ENCODE peak calls at places on chromosomes 11 and 22, in six cellular contexts. D is astrocyte of the hippocampus; W is stimulated activated CD4-positive, alpha-beta T cell treated with anti-CD3 and anti-CD28 coated beads, Interleukin-15, amount 100 ng/mL, for 24 hours; N is effector memory CD8-positive, alpha-beta T cell; R is skeletal muscle cell; X is left ventricle myocardium inferior. B is an unnamed sample.

GRCh38 chr11:56841210-56841810 is 92.8 kb upstream of the OR9G4 start:
- DNase-seq in D (peak), W (peak), X (no peak), N (no peak), R (peak), B (no peak)

GRCh38 chr22:36497910-36498669 is 8.8 kb downstream of the FOXRED2 start:
- DNase-seq in N (no peak), D (no peak), R (no peak), X (no peak), W (no peak), B (no peak)

GRCh38 chr11:60912223-60912850 is 1.6 kb upstream of the TMEM109 start:
- DNase-seq in D (no peak), W (no peak), X (no peak), N (peak), R (no peak), B (peak)

GRCh38 chr22:21951931-21952465 is 650 bp downstream of the PPM1F start:
- DNase-seq in R (no peak), X (peak), D (peak), N (peak), W (peak), B (no peak)

GRCh38 chr22:20021196-20022181 is 579 bp downstream of the TANGO2 start:
- DNase-seq in W (peak), N (no peak), R (no peak), D (peak), X (peak), B (no peak)

GRCh38 chr11:16924826-16925494 is 89.3 kb downstream of the PLEKHA7 start:
- DNase-seq in D (peak), W (no peak), R (no peak), N (no peak), X (peak), B (no peak)

GRCh38 chr11:97364047-97364446 is 974.2 kb downstream of the JRKL start:
- DNase-seq in N (no peak), W (no peak), D (peak), X (no peak), R (peak), B (no peak)

GRCh38 chr22:49290286-49290685 is 537.4 kb downstream of the BRD1 start:
- DNase-seq in R (no peak), X (no peak), W (no peak), D (no peak), N (no peak), B (no peak)

GRCh38 chr11:118827118-118827517 is 36.2 kb upstream of the DDX6 start:
- DNase-seq in X (no peak), W (no peak), R (no peak), N (no peak), D (no peak), B (no peak)

GRCh38 chr22:25702046-25702445 is 39.9 kb upstream of the MYO18B start:
- DNase-seq in R (no peak), W (no peak), X (no peak), D (peak), N (no peak), B (no peak)

GRCh38 chr11:126720539-126721235 is 279.9 kb downstream of the KIRREL3 start:
- DNase-seq in D (peak), X (no peak), R (no peak), N (no peak), W (no peak), B (no peak)

GRCh38 chr22:40323681-40324083 is 22.6 kb upstream of the ADSL start:
- DNase-seq in W (peak), N (no peak), X (no peak), R (no peak), D (no peak), B (peak)

GRCh38 chr11:115965754-115966504 is 461.7 kb upstream of the CADM1 start:
- DNase-seq in N (no peak), W (no peak), D (peak), R (no peak), X (no peak), B (no peak)

GRCh38 chr11:79423736-79424135 is 17.1 kb downstream of the TENM4 start:
- DNase-seq in N (no peak), W (no peak), R (no peak), X (no peak), D (no peak), B (no peak)

GRCh38 chr11:99686838-99687237 is 666.1 kb downstream of the CNTN5 start:
- DNase-seq in W (no peak), D (no peak), X (no peak), N (no peak), R (no peak), B (no peak)

GRCh38 chr11:44270403-44271192 is 39.3 kb downstream of the ALX4 start:
- DNase-seq in R (no peak), X (no peak), D (no peak), W (no peak), N (no peak), B (no peak)

GRCh38 chr11:47950396-47950795 is 30.0 kb upstream of the PTPRJ start:
- DNase-seq in D (peak), N (peak), R (no peak), W (peak), X (no peak), B (peak)

GRCh38 chr11:46914363-46914762 is 4.0 kb downstream of the LRP4 start:
- DNase-seq in W (no peak), D (peak), N (no peak), X (peak), R (peak), B (no peak)

GRCh38 chr11:103842795-103843194 is 193.6 kb upstream of the DDI1 start:
- DNase-seq in N (no peak), R (peak), W (no peak), X (no peak), D (no peak), B (no peak)

GRCh38 chr11:29293825-29294224 is 723.0 kb downstream of the KCNA4 start:
- DNase-seq in D (peak), N (no peak), X (no peak), R (peak), W (no peak), B (no peak)

GRCh38 chr11:65471410-65471762 is 27.5 kb upstream of the MALAT1 start:
- DNase-seq in D (peak), N (no peak), W (peak), R (no peak), X (peak), B (no peak)

GRCh38 chr11:3982431-3982830 is 112.2 kb upstream of the RRM1 start:
- DNase-seq in D (no peak), W (no peak), X (no peak), R (no peak), N (no peak), B (no peak)

GRCh38 chr22:17817079-17817478 is 42.8 kb upstream of the BID start:
- DNase-seq in R (no peak), D (no peak), N (no peak), X (no peak), W (no peak), B (no peak)

GRCh38 chr11:72222907-72223614 is 1.5 kb upstream of the INPPL1 start:
- DNase-seq in D (peak), R (peak), X (peak), W (peak), N (peak), B (peak)

GRCh38 chr22:35480627-35481565 is 59.7 kb upstream of the RASD2 start:
- DNase-seq in D (no peak), N (no peak), W (no peak), R (no peak), X (no peak), B (no peak)

GRCh38 chr11:1199689-1200610 is 22.9 kb upstream of the MUC5B start:
- DNase-seq in N (no peak), R (no peak), D (no peak), X (peak), W (peak), B (no peak)

GRCh38 chr11:108142304-108142703 is 20.9 kb downstream of the ACAT1 start:
- DNase-seq in D (no peak), R (no peak), N (no peak), W (no peak), X (no peak), B (no peak)

GRCh38 chr11:100789500-100789899 is 102.4 kb downstream of the ARHGAP42 start:
- DNase-seq in N (no peak), D (no peak), R (no peak), W (no peak), X (peak), B (no peak)

GRCh38 chr22:17570851-17571631 is 7.7 kb downstream of the SLC25A18 start:
- DNase-seq in D (peak), W (no peak), R (peak), N (no peak), X (peak), B (no peak)

GRCh38 chr11:8016396-8016949 is 29.3 kb downstream of the EIF3F start:
- DNase-seq in D (no peak), W (no peak), N (no peak), R (no peak), X (no peak), B (no peak)

GRCh38 chr11:65489706-65490310 is 9.0 kb upstream of the MALAT1 start:
- DNase-seq in X (no peak), D (peak), N (no peak), R (no peak), W (no peak), B (no peak)

GRCh38 chr22:46561435-46561905 is 24.1 kb upstream of the CELSR1 start:
- DNase-seq in W (peak), R (no peak), X (peak), N (no peak), D (no peak), B (no peak)

GRCh38 chr11:6523253-6523652 is 26.2 kb downstream of the DNHD1 start:
- DNase-seq in R (no peak), D (peak), X (no peak), W (no peak), N (no peak), B (no peak)